ENCODE peak calls at places on chromosomes 7 and 10, in ten cellular contexts. Q is nephron progenitor cell; T is AG10803; S is astrocyte of the spinal cord; K is lower lobe of right lung; H is fibroblast of lung; G is CD4-positive, alpha-beta T cell; I is endothelial cell; X is CD14-positive monocyte; D is dorsolateral prefrontal cortex. U is an unnamed sample.

GRCh38 chr7:44970521-44971051 is 8.2 kb downstream of the MYO1G start:
- DNase-seq in Q (no peak), T (no peak), S (no peak), K (no peak), H (no peak), G (no peak), I (no peak), X (no peak), D (no peak), U (no peak)

GRCh38 chr10:3406556-3406955 is 234.0 kb upstream of the PITRM1 start:
- DNase-seq in Q (no peak), T (no peak), S (no peak), K (no peak), H (no peak), G (no peak), I (no peak), X (no peak), D (peak), U (no peak)

GRCh38 chr7:86469680-86470295 is 173.9 kb upstream of the GRM3 start:
- DNase-seq in Q (peak), T (peak), S (peak), K (no peak), H (peak), G (no peak), I (peak), X (no peak), D (peak), U (no peak)

GRCh38 chr7:134047675-134048074 is 79.5 kb upstream of the LRGUK start:
- DNase-seq in Q (no peak), T (no peak), S (no peak), K (no peak), H (no peak), G (no peak), I (no peak), X (no peak), D (no peak), U (no peak)

GRCh38 chr7:3056713-3057388 is 13.2 kb upstream of the CARD11 start:
- DNase-seq in Q (no peak), T (no peak), S (no peak), K (no peak), H (no peak), G (no peak), I (no peak), X (no peak), D (no peak), U (no peak)

GRCh38 chr7:133773601-133774000 is 353.5 kb upstream of the LRGUK start:
- DNase-seq in Q (no peak), T (no peak), S (no peak), K (no peak), H (no peak), G (no peak), I (no peak), X (no peak), D (no peak), U (no peak)

GRCh38 chr7:149753370-149754233 is 19.8 kb downstream of the ZNF467 start:
- DNase-seq in Q (peak), T (peak), S (peak), K (peak), H (no peak), G (no peak), I (peak), X (no peak), D (no peak), U (no peak)

GRCh38 chr7:6438427-6438826 is 9.3 kb downstream of the DAGLB start:
- DNase-seq in Q (no peak), T (no peak), S (no peak), K (no peak), H (no peak), G (no peak), I (no peak), X (no peak), D (no peak), U (no peak)

GRCh38 chr10:73589538-73590126 is 1.5 kb downstream of the USP54 start:
- DNase-seq in Q (no peak), T (no peak), S (no peak), K (no peak), H (peak), G (no peak), I (no peak), X (no peak), D (peak), U (no peak)

GRCh38 chr7:70380315-70381027 is 751.5 kb upstream of the GALNT17 start:
- DNase-seq in Q (no peak), T (peak), S (no peak), K (no peak), H (peak), G (no peak), I (no peak), X (no peak), D (no peak), U (no peak)

GRCh38 chr10:34031410-34031809 is 696.9 kb upstream of the NRP1 start:
- DNase-seq in Q (no peak), T (peak), S (peak), K (no peak), H (peak), G (no peak), I (no peak), X (no peak), D (peak), U (no peak)

GRCh38 chr10:11610855-11611247 is 599 bp downstream of the USP6NL start:
- DNase-seq in Q (no peak), T (peak), S (peak), K (peak), H (peak), G (peak), I (peak), X (no peak), D (no peak), U (peak)

GRCh38 chr10:6383099-6383812 is 180.5 kb downstream of the PFKFB3 start:
- DNase-seq in Q (no peak), T (peak), S (peak), K (no peak), H (peak), G (no peak), I (no peak), X (no peak), D (peak), U (no peak)

GRCh38 chr7:12685550-12685949 is 1.9 kb upstream of the ARL4A start:
- DNase-seq in Q (peak), T (peak), S (peak), K (no peak), H (peak), G (peak), I (peak), X (peak), D (peak), U (no peak)

GRCh38 chr7:88115258-88116195 is 104.3 kb downstream of the SRI start:
- DNase-seq in Q (no peak), T (no peak), S (no peak), K (no peak), H (no peak), G (no peak), I (no peak), X (no peak), D (no peak), U (no peak)

GRCh38 chr7:93799750-93800357 is 90.7 kb downstream of the TFPI2 start:
- DNase-seq in Q (peak), T (peak), S (peak), K (no peak), H (peak), G (no peak), I (no peak), X (no peak), D (no peak), U (no peak)

GRCh38 chr7:107312418-107312817 is 143.6 kb downstream of the HBP1 start:
- DNase-seq in Q (no peak), T (peak), S (no peak), K (no peak), H (peak), G (no peak), I (no peak), X (no peak), D (no peak), U (no peak)

GRCh38 chr10:110758898-110759297 is 112.8 kb upstream of the PDCD4 start:
- DNase-seq in Q (no peak), T (peak), S (peak), K (no peak), H (peak), G (no peak), I (peak), X (no peak), D (no peak), U (no peak)

GRCh38 chr7:145183069-145183468 is 347.2 kb upstream of the TPK1 start:
- DNase-seq in Q (no peak), T (no peak), S (no peak), K (no peak), H (no peak), G (no peak), I (no peak), X (no peak), D (no peak), U (no peak)

GRCh38 chr7:37510043-37510634 is 61.5 kb upstream of the ELMO1 start:
- DNase-seq in Q (no peak), T (no peak), S (no peak), K (no peak), H (no peak), G (no peak), I (peak), X (no peak), D (no peak), U (no peak)

GRCh38 chr7:69893915-69894314 is 295.6 kb downstream of the AUTS2 start:
- DNase-seq in Q (no peak), T (peak), S (no peak), K (no peak), H (peak), G (no peak), I (peak), X (no peak), D (no peak), U (no peak)

GRCh38 chr7:56250135-56250534 is 133.9 kb upstream of the NUPR2 start:
- DNase-seq in Q (no peak), T (no peak), S (no peak), K (no peak), H (no peak), G (no peak), I (no peak), X (no peak), D (no peak), U (no peak)

GRCh38 chr10:7538970-7539694 is 127.6 kb downstream of the ITIH5 start:
- DNase-seq in Q (no peak), T (no peak), S (no peak), K (no peak), H (no peak), G (no peak), I (no peak), X (no peak), D (no peak), U (no peak)

GRCh38 chr7:100171840-100172239 is 3.4 kb upstream of the GAL3ST4 start:
- DNase-seq in Q (no peak), T (no peak), S (no peak), K (no peak), H (no peak), G (no peak), I (no peak), X (no peak), D (no peak), U (no peak)

GRCh38 chr7:95608344-95609173 is 12.2 kb upstream of the PDK4 start:
- DNase-seq in Q (peak), T (peak), S (peak), K (peak), H (peak), G (no peak), I (peak), X (peak), D (peak), U (peak)

GRCh38 chr7:12207046-12207445 is 4.0 kb upstream of the TMEM106B start:
- DNase-seq in Q (no peak), T (no peak), S (no peak), K (no peak), H (peak), G (no peak), I (no peak), X (no peak), D (no peak), U (no peak)

GRCh38 chr7:104627516-104627915 is 299.1 kb downstream of the LHFPL3 start:
- DNase-seq in Q (peak), T (peak), S (peak), K (no peak), H (peak), G (no peak), I (peak), X (no peak), D (no peak), U (no peak)

GRCh38 chr10:43078175-43078985 is 1.5 kb downstream of the RET start:
- DNase-seq in Q (no peak), T (no peak), S (no peak), K (no peak), H (no peak), G (no peak), I (no peak), X (no peak), D (no peak), U (no peak)

GRCh38 chr10:18164093-18164492 is 23.9 kb downstream of the CACNB2 start:
- DNase-seq in Q (no peak), T (peak), S (peak), K (no peak), H (peak), G (no peak), I (no peak), X (no peak), D (no peak), U (no peak)

GRCh38 chr10:83706120-83706519 is 433.2 kb upstream of the GHITM start:
- DNase-seq in Q (no peak), T (no peak), S (no peak), K (no peak), H (no peak), G (no peak), I (no peak), X (no peak), D (no peak), U (no peak)

GRCh38 chr10:63986536-63986935 is 465.3 kb downstream of the REEP3 start:
- DNase-seq in Q (no peak), T (no peak), S (no peak), K (no peak), H (no peak), G (no peak), I (no peak), X (no peak), D (no peak), U (no peak)

GRCh38 chr10:63987212-63987611 is 466.0 kb downstream of the REEP3 start:
- DNase-seq in Q (no peak), T (no peak), S (no peak), K (no peak), H (no peak), G (no peak), I (no peak), X (no peak), D (no peak), U (no peak)
- TF ChIP-seq CTCF in Q (no peak), T (peak), S (no peak), K (no peak), H (no peak), G (no peak), I (peak), X (no peak), D (no peak), U (no peak)

DNA sequence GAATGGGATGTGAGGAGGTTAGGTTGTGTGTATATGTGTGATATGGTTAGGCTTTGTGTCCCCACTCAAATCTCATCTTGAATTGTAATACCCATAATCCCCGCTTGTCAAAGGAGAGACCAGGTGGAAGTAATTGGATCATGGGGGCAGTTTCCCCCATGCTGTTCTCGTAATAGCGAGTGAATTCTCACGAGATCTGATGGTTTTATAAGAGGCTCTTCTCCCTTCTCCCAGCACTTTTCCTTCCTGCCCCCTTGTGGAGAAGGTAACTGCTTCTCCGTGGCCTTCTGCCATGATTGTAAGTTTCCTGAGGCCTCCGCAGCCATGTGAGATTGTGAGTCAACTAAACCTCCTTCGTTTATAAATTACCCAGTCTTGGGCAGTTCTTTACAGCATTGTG is 47.3 kb downstream of the NPVF start:
- DNase-seq in Q (no peak), T (no peak), S (no peak), K (no peak), H (peak), G (no peak), I (no peak), X (no peak), D (no peak), U (no peak)
- TF ChIP-seq CTCF in Q (no peak), T (peak), S (peak), K (no peak), H (no peak), G (no peak), I (no peak), X (no peak), D (no peak), U (no peak)

GRCh38 chr10:63611078-63611477 is 89.9 kb downstream of the REEP3 start:
- DNase-seq in Q (no peak), T (peak), S (peak), K (no peak), H (peak), G (no peak), I (no peak), X (no peak), D (no peak), U (no peak)

GRCh38 chr10:63600540-63600939 is 79.3 kb downstream of the REEP3 start:
- DNase-seq in Q (no peak), T (no peak), S (no peak), K (no peak), H (no peak), G (no peak), I (no peak), X (no peak), D (no peak), U (no peak)

GRCh38 chr10:63603709-63604445 is 82.7 kb downstream of the REEP3 start:
- DNase-seq in Q (no peak), T (peak), S (peak), K (no peak), H (peak), G (no peak), I (no peak), X (no peak), D (no peak), U (no peak)

GRCh38 chr10:63608511-63608910 is 87.3 kb downstream of the REEP3 start:
- DNase-seq in Q (no peak), T (no peak), S (no peak), K (no peak), H (no peak), G (no peak), I (no peak), X (no peak), D (no peak), U (no peak)

DNA sequence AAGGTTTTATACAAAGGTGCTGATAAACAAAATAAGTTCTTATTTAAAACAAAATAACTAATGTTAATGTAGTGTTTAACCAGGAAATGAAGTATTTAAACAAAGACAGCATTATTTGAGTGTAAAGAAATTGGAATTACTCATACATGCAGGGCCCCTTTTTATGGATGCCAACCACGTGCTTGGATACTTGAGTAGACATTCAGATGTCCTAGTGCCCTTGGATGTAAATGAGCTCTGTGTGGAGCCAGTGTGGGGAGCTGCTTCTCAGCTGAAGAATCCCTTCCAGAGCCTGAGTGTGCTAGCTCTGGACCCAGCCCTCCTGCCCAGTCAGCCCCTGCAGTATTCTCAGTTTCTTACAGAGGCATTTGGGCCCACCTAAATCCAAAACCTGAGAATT is 84.4 kb downstream of the REEP3 start:
- DNase-seq in Q (no peak), T (no peak), S (peak), K (no peak), H (no peak), G (no peak), I (no peak), X (no peak), D (peak), U (no peak)
- TF ChIP-seq CTCF in Q (no peak), T (no peak), S (no peak), K (no peak), H (no peak), G (no peak), I (no peak), X (no peak), D (no peak), U (no peak)

DNA sequence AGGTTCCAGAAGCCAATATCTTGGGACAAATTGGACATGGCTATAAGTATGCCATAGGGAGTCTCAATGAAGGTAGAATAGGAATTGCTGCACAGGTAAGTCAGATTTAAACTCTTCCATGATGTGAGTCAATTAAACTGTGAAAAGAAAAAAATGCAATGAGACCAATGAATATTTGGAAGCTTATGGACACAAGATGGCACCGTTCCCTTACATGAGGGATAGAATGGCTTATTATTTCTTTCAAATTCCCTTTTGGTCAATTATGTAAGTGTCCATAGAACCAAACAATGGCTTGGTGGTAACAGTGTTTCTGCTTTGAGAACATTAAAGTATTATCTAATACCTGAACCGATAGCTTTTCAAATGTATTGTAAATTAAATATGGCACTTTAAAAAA is 35.6 kb downstream of the ACADSB start:
- DNase-seq in Q (no peak), T (no peak), S (peak), K (no peak), H (no peak), G (no peak), I (no peak), X (no peak), D (no peak), U (no peak)
- TF ChIP-seq CTCF in Q (peak), T (no peak), S (peak), K (no peak), H (no peak), G (no peak), I (no peak), X (no peak), D (peak), U (no peak)